ENCODE peak calls at places on chromosomes 7 and 10, in nine cellular contexts. W is T-helper 2 cell; H is adipocyte; P is activated CD4-positive, alpha-beta T cell treated with anti-CD3 and anti-CD28 coated beads, Interleukin-2, amount 50 U/mL, for 4 hours; A is natural killer cell treated with Interleukin-12 subunit alpha and Interleukin-12 subunit beta and Interleukin-15 and Interleukin-18, amount 100 ng/mL, for 72 hours; Q is left ventricle myocardium superior; K is NCI-H187; T is AG10803; Y is CD4-positive, alpha-beta T cell. N is an unnamed sample.
A peak's percentile ranks its signal among the peaks of the same experiment; 100 is the strongest.

GRCh38 chr7:64849250-64849923 is 53.7 kb upstream of the ZNF273 start:
- DNase-seq in T (peak; percentile 10), P (no peak), A (no peak), Q (no peak), W (no peak), H (peak; percentile 1), K (peak; percentile 83), Y (no peak), N (no peak)

GRCh38 chr10:42242135-42242805 is 396.1 kb downstream of the ZNF33B start:
- DNase-seq in A (no peak), H (no peak), Q (no peak), Y (no peak), K (no peak), T (no peak), P (no peak), W (no peak), N (no peak)

GRCh38 chr10:26365681-26366327 is 72.3 kb upstream of the APBB1IP start:
- DNase-seq in A (no peak), H (no peak), Y (no peak), Q (no peak), K (no peak), W (no peak), P (no peak), T (no peak), N (no peak)

GRCh38 chr7:192035-192649 is at the start of gene FAM20C:
- DNase-seq in A (no peak), H (peak; percentile 97), Y (peak; percentile 2), T (peak; percentile 84), W (no peak), K (no peak), P (peak; percentile 5), Q (peak; percentile 95), N (peak; percentile 47)

GRCh38 chr7:24052572-24053223 is 231.3 kb upstream of the NPY start:
- DNase-seq in K (no peak), A (no peak), W (no peak), Q (no peak), Y (no peak), P (no peak), H (peak; percentile 60), T (peak; percentile 75), N (no peak)

GRCh38 chr7:15625456-15625855 is 61.0 kb downstream of the MEOX2 start:
- DNase-seq in Y (no peak), H (peak; percentile 4), A (no peak), K (no peak), P (no peak), Q (no peak), W (no peak), T (no peak), N (no peak)

GRCh38 chr7:40205992-40206391 is 71.2 kb downstream of the SUGCT start:
- DNase-seq in Q (no peak), W (no peak), P (no peak), Y (no peak), K (no peak), A (no peak), T (peak; percentile 17), H (peak; percentile 12), N (no peak)

GRCh38 chr7:29236071-29236580 is 41.6 kb downstream of the CHN2 start:
- DNase-seq in T (no peak), K (no peak), H (no peak), W (no peak), Y (no peak), A (no peak), Q (no peak), P (no peak), N (no peak)

GRCh38 chr7:149126662-149127321 is 668 bp upstream of the ZNF425 start:
- DNase-seq in T (peak; percentile 18), Q (peak; percentile 71), W (peak; percentile 26), P (peak; percentile 44), K (no peak), Y (no peak), A (peak; percentile 86), H (peak; percentile 63), N (peak; percentile 52)

GRCh38 chr10:131141645-131142445 is 169.7 kb downstream of the TCERG1L start:
- DNase-seq in Y (no peak), A (no peak), W (no peak), H (no peak), Q (no peak), T (no peak), P (no peak), K (peak; percentile 43), N (no peak)

GRCh38 chr7:116528008-116528789 is 3.4 kb downstream of the CAV1 start:
- DNase-seq in P (no peak), T (peak; percentile 96), K (no peak), A (no peak), H (peak; percentile 97), W (no peak), Q (peak; percentile 44), Y (no peak), N (no peak)

GRCh38 chr10:124179308-124180043 is 86.1 kb upstream of the CHST15 start:
- DNase-seq in Q (no peak), W (no peak), Y (no peak), A (no peak), H (no peak), K (no peak), P (no peak), T (no peak), N (no peak)

GRCh38 chr10:75648186-75648761 is 216.8 kb downstream of the LRMDA start:
- DNase-seq in H (no peak), Y (no peak), K (no peak), A (no peak), P (no peak), Q (no peak), T (no peak), W (no peak), N (no peak)

GRCh38 chr10:5071411-5072198 is 22.6 kb upstream of the AKR1C3 start:
- DNase-seq in K (no peak), P (no peak), T (peak; percentile 97), Y (no peak), Q (peak; percentile 34), W (no peak), H (peak; percentile 89), A (no peak), N (peak; percentile 22)

GRCh38 chr7:80413395-80413955 is 98.4 kb downstream of the GNAT3 start:
- DNase-seq in Y (no peak), Q (no peak), W (no peak), A (no peak), T (no peak), H (no peak), P (no peak), K (no peak), N (no peak)

GRCh38 chr10:133117036-133117687 is 29.4 kb downstream of the ADGRA1 start:
- DNase-seq in K (no peak), W (no peak), T (no peak), Q (no peak), Y (no peak), H (no peak), A (no peak), P (no peak), N (no peak)

GRCh38 chr7:116527521-116527920 is 2.7 kb downstream of the CAV1 start:
- DNase-seq in Q (no peak), A (no peak), T (no peak), W (no peak), Y (no peak), H (peak; percentile 50), K (no peak), P (no peak), N (no peak)

GRCh38 chr7:99094369-99094768 is 49.5 kb downstream of the SMURF1 start:
- DNase-seq in Q (no peak), H (no peak), P (no peak), W (no peak), T (no peak), A (no peak), K (no peak), Y (no peak), N (no peak)

GRCh38 chr7:73779517-73779916 is 9.4 kb upstream of the CLDN3 start:
- DNase-seq in W (no peak), Y (no peak), A (no peak), P (no peak), K (no peak), T (no peak), H (peak; percentile 38), Q (no peak), N (no peak)

GRCh38 chr7:138116156-138116555 is 39.9 kb downstream of the AKR1D1 start:
- DNase-seq in T (peak; percentile 7), K (no peak), H (peak; percentile 17), W (no peak), P (no peak), Y (no peak), Q (no peak), A (no peak), N (no peak)

GRCh38 chr10:79446451-79447020 is 1.1 kb upstream of the ZCCHC24 start:
- DNase-seq in T (peak; percentile 41), H (peak; percentile 62), K (no peak), Q (peak; percentile 85), A (no peak), Y (no peak), P (no peak), W (no peak), N (no peak)

GRCh38 chr10:60662917-60663614 is 115.2 kb upstream of the CDK1 start:
- DNase-seq in T (no peak), K (no peak), P (no peak), Y (no peak), H (no peak), Q (no peak), W (no peak), A (no peak), N (no peak)

GRCh38 chr7:107171496-107171895 is 2.7 kb downstream of the HBP1 start:
- DNase-seq in P (no peak), H (no peak), T (no peak), A (no peak), K (no peak), Q (no peak), W (no peak), Y (no peak), N (no peak)

GRCh38 chr7:93992423-93993110 is 11.6 kb downstream of the BET1 start:
- DNase-seq in W (no peak), A (no peak), T (no peak), Y (no peak), H (no peak), P (no peak), Q (no peak), K (no peak), N (no peak)

GRCh38 chr10:34327184-34327583 is 487.9 kb downstream of the PARD3 start:
- DNase-seq in Q (no peak), W (no peak), Y (no peak), H (no peak), T (no peak), A (no peak), P (no peak), K (no peak), N (no peak)

GRCh38 chr7:5396542-5396941 is 27.1 kb downstream of the TNRC18 start:
- DNase-seq in W (peak; percentile 34), Y (peak; percentile 41), K (no peak), H (no peak), A (no peak), T (peak; percentile 61), P (peak; percentile 53), Q (no peak), N (no peak)

GRCh38 chr10:88395677-88396076 is 187.4 kb downstream of the RNLS start:
- DNase-seq in P (no peak), T (no peak), Q (no peak), H (no peak), K (no peak), Y (no peak), W (no peak), A (no peak), N (no peak)

GRCh38 chr10:110514848-110515247 is 17.1 kb downstream of the DUSP5 start:
- DNase-seq in H (no peak), P (no peak), A (no peak), Q (no peak), T (no peak), K (no peak), W (no peak), Y (no peak), N (no peak)

GRCh38 chr7:44347546-44348114 is 22.2 kb upstream of the CAMK2B start:
- DNase-seq in A (no peak), T (no peak), W (no peak), Y (no peak), K (no peak), P (no peak), Q (peak; percentile 81), H (no peak), N (no peak)

GRCh38 chr10:6601224-6601805 is 21.2 kb upstream of the PRKCQ start:
- DNase-seq in Y (no peak), H (no peak), P (no peak), Q (no peak), W (no peak), A (no peak), K (no peak), T (no peak), N (no peak)

GRCh38 chr7:140159487-140159886 is 17.3 kb downstream of the KDM7A start:
- DNase-seq in P (no peak), T (peak; percentile 81), W (no peak), Q (no peak), Y (no peak), A (no peak), H (peak; percentile 61), K (no peak), N (no peak)

N was measured in GDM1.